ENCODE peak calls at places on chromosomes 4 and X, in nine cellular contexts. One of them, this sample, is unnamed.

GRCh38 chrX:150329282-150329681 is 33.8 kb upstream of the MAMLD1 start:
- DNase-seq in IMR-90: no peak
- DNase-seq in GM06990: no peak
- DNase-seq in lung: no peak
- DNase-seq in fibroblast of the aortic adventitia: no peak
- DNase-seq in fibroblast of pulmonary artery: no peak
- DNase-seq in AG09319: no peak
- DNase-seq in lower leg skin: no peak
- DNase-seq in type B pancreatic cell: no peak
- DNase-seq in this sample: no peak

GRCh38 chr4:152342293-152342692 is 193.6 kb downstream of the FBXW7 start:
- DNase-seq in GM06990: no peak
- DNase-seq in IMR-90: peak
- DNase-seq in type B pancreatic cell: no peak
- DNase-seq in lower leg skin: no peak
- DNase-seq in AG09319: no peak
- DNase-seq in fibroblast of the aortic adventitia: no peak
- DNase-seq in fibroblast of pulmonary artery: no peak
- DNase-seq in lung: no peak
- DNase-seq in this sample: no peak

GRCh38 chr4:8774071-8774470 is 97.6 kb downstream of the HMX1 start:
- DNase-seq in lung: no peak
- DNase-seq in fibroblast of the aortic adventitia: no peak
- DNase-seq in fibroblast of pulmonary artery: no peak
- DNase-seq in lower leg skin: no peak
- DNase-seq in AG09319: no peak
- DNase-seq in type B pancreatic cell: no peak
- DNase-seq in IMR-90: no peak
- DNase-seq in GM06990: no peak
- DNase-seq in this sample: no peak

GRCh38 chrX:48474127-48474526 is 1.9 kb upstream of the FTSJ1 start:
- DNase-seq in lower leg skin: no peak
- DNase-seq in type B pancreatic cell: no peak
- DNase-seq in IMR-90: no peak
- DNase-seq in lung: no peak
- DNase-seq in AG09319: no peak
- DNase-seq in fibroblast of pulmonary artery: peak
- DNase-seq in fibroblast of the aortic adventitia: no peak
- DNase-seq in GM06990: no peak
- DNase-seq in this sample: no peak

GRCh38 chr4:15025693-15026092 is 23.4 kb downstream of the CPEB2 start:
- DNase-seq in lower leg skin: no peak
- DNase-seq in fibroblast of pulmonary artery: no peak
- DNase-seq in type B pancreatic cell: no peak
- DNase-seq in lung: no peak
- DNase-seq in GM06990: no peak
- DNase-seq in AG09319: no peak
- DNase-seq in IMR-90: no peak
- DNase-seq in fibroblast of the aortic adventitia: no peak
- DNase-seq in this sample: no peak

GRCh38 chr4:182189107-182189878 is 53.9 kb upstream of the TENM3 start:
- DNase-seq in fibroblast of pulmonary artery: peak
- DNase-seq in fibroblast of the aortic adventitia: peak
- DNase-seq in GM06990: no peak
- DNase-seq in AG09319: no peak
- DNase-seq in type B pancreatic cell: no peak
- DNase-seq in IMR-90: peak
- DNase-seq in lung: no peak
- DNase-seq in lower leg skin: no peak
- DNase-seq in this sample: no peak

GRCh38 chr4:54217642-54218486 is 11.2 kb upstream of the PDGFRA start:
- DNase-seq in fibroblast of pulmonary artery: peak
- DNase-seq in IMR-90: peak
- DNase-seq in fibroblast of the aortic adventitia: peak
- DNase-seq in type B pancreatic cell: peak
- DNase-seq in lung: peak
- DNase-seq in AG09319: peak
- DNase-seq in lower leg skin: peak
- DNase-seq in GM06990: peak
- DNase-seq in this sample: peak

GRCh38 chr4:72701987-72702819 is 133.2 kb upstream of the ADAMTS3 start:
- DNase-seq in lower leg skin: peak
- DNase-seq in fibroblast of pulmonary artery: peak
- DNase-seq in IMR-90: peak
- DNase-seq in lung: no peak
- DNase-seq in fibroblast of the aortic adventitia: peak
- DNase-seq in type B pancreatic cell: no peak
- DNase-seq in AG09319: peak
- DNase-seq in GM06990: no peak
- DNase-seq in this sample: no peak

GRCh38 chrX:57211906-57212305 is 74.6 kb upstream of the FAAH2 start:
- DNase-seq in AG09319: no peak
- DNase-seq in IMR-90: no peak
- DNase-seq in fibroblast of pulmonary artery: no peak
- DNase-seq in lung: no peak
- DNase-seq in GM06990: no peak
- DNase-seq in lower leg skin: no peak
- DNase-seq in type B pancreatic cell: no peak
- DNase-seq in fibroblast of the aortic adventitia: no peak
- DNase-seq in this sample: no peak
- TF ChIP-seq CTCF in AG09319: no peak
- TF ChIP-seq CTCF in IMR-90: no peak
- TF ChIP-seq CTCF in fibroblast of pulmonary artery: no peak
- TF ChIP-seq CTCF in lung: no peak
- TF ChIP-seq CTCF in GM06990: no peak
- TF ChIP-seq CTCF in lower leg skin: no peak
- TF ChIP-seq CTCF in type B pancreatic cell: no peak
- TF ChIP-seq CTCF in fibroblast of the aortic adventitia: no peak
- TF ChIP-seq CTCF in this sample: no peak

GRCh38 chr4:925171-925570 is 6.9 kb downstream of the GAK start:
- DNase-seq in IMR-90: no peak
- DNase-seq in lung: no peak
- DNase-seq in lower leg skin: no peak
- DNase-seq in GM06990: no peak
- DNase-seq in fibroblast of the aortic adventitia: no peak
- DNase-seq in fibroblast of pulmonary artery: no peak
- DNase-seq in AG09319: no peak
- DNase-seq in type B pancreatic cell: no peak
- DNase-seq in this sample: no peak

GRCh38 chr4:924107-925096 is 7.7 kb downstream of the GAK start:
- DNase-seq in fibroblast of the aortic adventitia: peak
- DNase-seq in lung: no peak
- DNase-seq in IMR-90: peak
- DNase-seq in GM06990: peak
- DNase-seq in type B pancreatic cell: no peak
- DNase-seq in fibroblast of pulmonary artery: peak
- DNase-seq in lower leg skin: no peak
- DNase-seq in AG09319: no peak
- DNase-seq in this sample: no peak

GRCh38 chr4:925771-926500 is 6.2 kb downstream of the GAK start:
- DNase-seq in lower leg skin: no peak
- DNase-seq in type B pancreatic cell: no peak
- DNase-seq in GM06990: no peak
- DNase-seq in fibroblast of the aortic adventitia: no peak
- DNase-seq in AG09319: no peak
- DNase-seq in fibroblast of pulmonary artery: no peak
- DNase-seq in IMR-90: no peak
- DNase-seq in lung: no peak
- DNase-seq in this sample: no peak

GRCh38 chr4:929096-929765 is 2.9 kb downstream of the GAK start:
- DNase-seq in GM06990: no peak
- DNase-seq in fibroblast of pulmonary artery: no peak
- DNase-seq in AG09319: no peak
- DNase-seq in IMR-90: no peak
- DNase-seq in fibroblast of the aortic adventitia: no peak
- DNase-seq in lower leg skin: no peak
- DNase-seq in lung: no peak
- DNase-seq in type B pancreatic cell: no peak
- DNase-seq in this sample: no peak

DNA sequence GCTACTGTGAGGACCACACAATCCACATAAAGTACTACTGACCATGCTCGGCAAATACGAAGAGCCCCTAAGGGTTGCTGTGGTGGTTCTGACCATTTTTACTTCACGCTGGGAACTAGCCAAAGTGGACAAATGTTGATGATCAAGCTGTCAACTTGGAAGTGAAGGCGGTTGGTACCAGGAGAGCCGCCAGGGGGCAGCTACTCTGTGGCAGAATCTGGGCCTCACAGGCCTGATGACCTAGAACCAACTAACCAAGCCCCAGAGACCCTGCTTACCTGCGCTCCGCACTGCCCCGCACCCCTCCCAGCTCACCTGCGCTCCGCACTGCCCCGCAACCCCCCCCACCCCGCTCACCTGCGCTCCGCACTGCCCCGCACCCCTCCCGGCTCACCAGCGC is 5.6 kb downstream of the GAK start:
- DNase-seq in GM06990: no peak
- DNase-seq in lung: no peak
- DNase-seq in IMR-90: no peak
- DNase-seq in fibroblast of the aortic adventitia: peak
- DNase-seq in lower leg skin: no peak
- DNase-seq in type B pancreatic cell: no peak
- DNase-seq in AG09319: no peak
- DNase-seq in fibroblast of pulmonary artery: peak
- DNase-seq in this sample: no peak
- TF ChIP-seq CTCF in GM06990: peak
- TF ChIP-seq CTCF in lung: no peak
- TF ChIP-seq CTCF in IMR-90: peak
- TF ChIP-seq CTCF in fibroblast of the aortic adventitia: peak
- TF ChIP-seq CTCF in lower leg skin: no peak
- TF ChIP-seq CTCF in type B pancreatic cell: peak
- TF ChIP-seq CTCF in AG09319: peak
- TF ChIP-seq CTCF in fibroblast of pulmonary artery: peak
- TF ChIP-seq CTCF in this sample: no peak

GRCh38 chr4:42671431-42672194 is 14.7 kb upstream of the ATP8A1 start:
- DNase-seq in fibroblast of pulmonary artery: no peak
- DNase-seq in IMR-90: no peak
- DNase-seq in fibroblast of the aortic adventitia: no peak
- DNase-seq in AG09319: no peak
- DNase-seq in type B pancreatic cell: no peak
- DNase-seq in GM06990: no peak
- DNase-seq in lower leg skin: no peak
- DNase-seq in lung: no peak
- DNase-seq in this sample: no peak
- TF ChIP-seq CTCF in fibroblast of pulmonary artery: no peak
- TF ChIP-seq CTCF in IMR-90: no peak
- TF ChIP-seq CTCF in fibroblast of the aortic adventitia: no peak
- TF ChIP-seq CTCF in AG09319: no peak
- TF ChIP-seq CTCF in type B pancreatic cell: no peak
- TF ChIP-seq CTCF in GM06990: no peak
- TF ChIP-seq CTCF in lower leg skin: no peak
- TF ChIP-seq CTCF in lung: no peak
- TF ChIP-seq CTCF in this sample: no peak

GRCh38 chrX:71859637-71860036 is 51.0 kb upstream of the NHSL2 start:
- DNase-seq in fibroblast of the aortic adventitia: peak
- DNase-seq in type B pancreatic cell: no peak
- DNase-seq in lung: peak
- DNase-seq in AG09319: peak
- DNase-seq in IMR-90: peak
- DNase-seq in fibroblast of pulmonary artery: peak
- DNase-seq in lower leg skin: no peak
- DNase-seq in GM06990: no peak
- DNase-seq in this sample: no peak
- TF ChIP-seq CTCF in fibroblast of the aortic adventitia: peak
- TF ChIP-seq CTCF in type B pancreatic cell: peak
- TF ChIP-seq CTCF in lung: peak
- TF ChIP-seq CTCF in AG09319: peak
- TF ChIP-seq CTCF in IMR-90: peak
- TF ChIP-seq CTCF in fibroblast of pulmonary artery: peak
- TF ChIP-seq CTCF in lower leg skin: no peak
- TF ChIP-seq CTCF in GM06990: peak
- TF ChIP-seq CTCF in this sample: no peak

DNA sequence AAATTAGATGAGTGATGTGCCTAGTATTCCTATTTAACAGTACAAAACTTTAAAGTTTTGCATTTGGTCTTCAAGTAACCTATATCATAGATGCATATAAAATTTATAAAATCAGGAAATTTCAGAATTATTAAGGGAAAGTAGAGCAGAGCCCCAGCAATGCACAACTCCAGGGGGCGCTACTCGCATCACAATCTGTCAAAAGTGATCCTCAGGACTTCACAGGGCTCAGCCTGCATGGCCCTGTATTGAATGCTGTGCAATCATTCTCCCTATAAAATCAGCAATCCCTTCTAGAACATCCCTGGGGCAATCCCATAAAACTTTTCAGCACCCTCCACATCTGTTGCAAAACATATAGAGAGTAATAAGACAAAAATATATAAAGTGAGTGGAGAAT is 12.4 kb upstream of the PPARGC1A start:
- DNase-seq in type B pancreatic cell: no peak
- DNase-seq in GM06990: no peak
- DNase-seq in IMR-90: no peak
- DNase-seq in fibroblast of the aortic adventitia: no peak
- DNase-seq in fibroblast of pulmonary artery: no peak
- DNase-seq in AG09319: no peak
- DNase-seq in lower leg skin: no peak
- DNase-seq in lung: no peak
- DNase-seq in this sample: no peak
- TF ChIP-seq CTCF in type B pancreatic cell: peak
- TF ChIP-seq CTCF in GM06990: peak
- TF ChIP-seq CTCF in IMR-90: no peak
- TF ChIP-seq CTCF in fibroblast of the aortic adventitia: no peak
- TF ChIP-seq CTCF in fibroblast of pulmonary artery: no peak
- TF ChIP-seq CTCF in AG09319: no peak
- TF ChIP-seq CTCF in lower leg skin: no peak
- TF ChIP-seq CTCF in lung: no peak
- TF ChIP-seq CTCF in this sample: no peak